ENCODE peak calls at places on chromosomes 16 and 17, in seven cellular contexts. One of them, this sample, is unnamed.

GRCh38 chr17:80615311-80615710 is 70.7 kb downstream of the RPTOR start:
- DNase-seq in HepG2: no peak
- DNase-seq in H1: no peak
- DNase-seq in HCT116: no peak
- DNase-seq in K562: no peak
- DNase-seq in SK-N-SH: no peak
- DNase-seq in GM12878: no peak
- DNase-seq in this sample: no peak

GRCh38 chr17:70677783-70678647 is 508.7 kb downstream of the KCNJ2 start:
- DNase-seq in HepG2: peak
- DNase-seq in H1: no peak
- DNase-seq in HCT116: no peak
- DNase-seq in K562: no peak
- DNase-seq in SK-N-SH: no peak
- DNase-seq in GM12878: no peak
- DNase-seq in this sample: no peak

GRCh38 chr17:77354721-77355455 is 214.1 kb downstream of the SEC14L1 start:
- DNase-seq in HepG2: peak
- DNase-seq in H1: no peak
- DNase-seq in HCT116: no peak
- DNase-seq in K562: no peak
- DNase-seq in SK-N-SH: peak
- DNase-seq in GM12878: no peak
- DNase-seq in this sample: no peak

GRCh38 chr16:12741176-12741575 is 62.5 kb downstream of the CPPED1 start:
- DNase-seq in HepG2: no peak
- DNase-seq in H1: no peak
- DNase-seq in HCT116: no peak
- DNase-seq in K562: no peak
- DNase-seq in SK-N-SH: no peak
- DNase-seq in GM12878: no peak
- DNase-seq in this sample: no peak

GRCh38 chr16:88940196-88941050 is 36.6 kb downstream of the CBFA2T3 start:
- DNase-seq in HepG2: no peak
- DNase-seq in H1: peak
- DNase-seq in HCT116: no peak
- DNase-seq in K562: no peak
- DNase-seq in SK-N-SH: peak
- DNase-seq in GM12878: no peak
- DNase-seq in this sample: peak

GRCh38 chr17:30586818-30587595 is 109.8 kb downstream of the GOSR1 start:
- DNase-seq in HepG2: peak
- DNase-seq in H1: no peak
- DNase-seq in HCT116: no peak
- DNase-seq in K562: no peak
- DNase-seq in SK-N-SH: no peak
- DNase-seq in GM12878: no peak
- DNase-seq in this sample: no peak

GRCh38 chr16:64865037-64865696 is 256.7 kb downstream of the CDH11 start:
- DNase-seq in HepG2: no peak
- DNase-seq in H1: no peak
- DNase-seq in HCT116: no peak
- DNase-seq in K562: no peak
- DNase-seq in SK-N-SH: no peak
- DNase-seq in GM12878: no peak
- DNase-seq in this sample: no peak

GRCh38 chr16:1500465-1501150 is 7.4 kb downstream of the TELO2 start:
- DNase-seq in HepG2: no peak
- DNase-seq in H1: no peak
- DNase-seq in HCT116: no peak
- DNase-seq in K562: no peak
- DNase-seq in SK-N-SH: no peak
- DNase-seq in GM12878: no peak
- DNase-seq in this sample: no peak

GRCh38 chr16:67857547-67858233 is 10.2 kb upstream of the CENPT start:
- DNase-seq in HepG2: peak
- DNase-seq in H1: no peak
- DNase-seq in HCT116: no peak
- DNase-seq in K562: peak
- DNase-seq in SK-N-SH: no peak
- DNase-seq in GM12878: no peak
- DNase-seq in this sample: peak

GRCh38 chr17:17416007-17416399 is 60.8 kb upstream of the MED9 start:
- DNase-seq in HepG2: peak
- DNase-seq in H1: no peak
- DNase-seq in HCT116: peak
- DNase-seq in K562: peak
- DNase-seq in SK-N-SH: peak
- DNase-seq in GM12878: peak
- DNase-seq in this sample: peak

GRCh38 chr16:12961621-12962020 is 60.2 kb downstream of the SHISA9 start:
- DNase-seq in HepG2: no peak
- DNase-seq in H1: no peak
- DNase-seq in HCT116: no peak
- DNase-seq in K562: no peak
- DNase-seq in SK-N-SH: no peak
- DNase-seq in GM12878: no peak
- DNase-seq in this sample: no peak

GRCh38 chr17:222172-222571 is 40.7 kb upstream of the DOC2B start:
- DNase-seq in HepG2: no peak
- DNase-seq in H1: no peak
- DNase-seq in HCT116: no peak
- DNase-seq in K562: no peak
- DNase-seq in SK-N-SH: no peak
- DNase-seq in GM12878: no peak
- DNase-seq in this sample: no peak

GRCh38 chr16:89096768-89097527 is 3.3 kb downstream of the ACSF3 start:
- DNase-seq in HepG2: no peak
- DNase-seq in H1: no peak
- DNase-seq in HCT116: no peak
- DNase-seq in K562: no peak
- DNase-seq in SK-N-SH: no peak
- DNase-seq in GM12878: no peak
- DNase-seq in this sample: no peak

GRCh38 chr16:82156761-82157654 is 13.0 kb downstream of the MPHOSPH6 start:
- DNase-seq in HepG2: no peak
- DNase-seq in H1: no peak
- DNase-seq in HCT116: no peak
- DNase-seq in K562: no peak
- DNase-seq in SK-N-SH: no peak
- DNase-seq in GM12878: no peak
- DNase-seq in this sample: no peak

GRCh38 chr16:80527297-80527696 is 13.5 kb upstream of the DYNLRB2 start:
- DNase-seq in HepG2: peak
- DNase-seq in H1: peak
- DNase-seq in HCT116: peak
- DNase-seq in K562: no peak
- DNase-seq in SK-N-SH: peak
- DNase-seq in GM12878: no peak
- DNase-seq in this sample: no peak

GRCh38 chr16:14095883-14096551 is 24.9 kb downstream of the MRTFB start:
- DNase-seq in HepG2: no peak
- DNase-seq in H1: no peak
- DNase-seq in HCT116: peak
- DNase-seq in K562: no peak
- DNase-seq in SK-N-SH: no peak
- DNase-seq in GM12878: no peak
- DNase-seq in this sample: peak

GRCh38 chr17:44959821-44960523 is 8.1 kb downstream of the C1QL1 start:
- DNase-seq in HepG2: no peak
- DNase-seq in H1: no peak
- DNase-seq in HCT116: no peak
- DNase-seq in K562: no peak
- DNase-seq in SK-N-SH: peak
- DNase-seq in GM12878: no peak
- DNase-seq in this sample: no peak

GRCh38 chr17:17641621-17642409 is 39.4 kb upstream of the RAI1 start:
- DNase-seq in HepG2: peak
- DNase-seq in H1: peak
- DNase-seq in HCT116: peak
- DNase-seq in K562: peak
- DNase-seq in SK-N-SH: peak
- DNase-seq in GM12878: peak
- DNase-seq in this sample: peak

GRCh38 chr16:23013484-23013883 is 135.8 kb downstream of the USP31 start:
- DNase-seq in HepG2: peak
- DNase-seq in H1: peak
- DNase-seq in HCT116: peak
- DNase-seq in K562: no peak
- DNase-seq in SK-N-SH: no peak
- DNase-seq in GM12878: no peak
- DNase-seq in this sample: peak
- TF ChIP-seq JUND in HepG2: no peak
- TF ChIP-seq JUND in H1: no peak
- TF ChIP-seq JUND in HCT116: no peak
- TF ChIP-seq JUND in K562: no peak
- TF ChIP-seq JUND in SK-N-SH: no peak
- TF ChIP-seq JUND in GM12878: no peak
- TF ChIP-seq JUND in this sample: no peak

GRCh38 chr17:64275016-64275415 is 12.0 kb upstream of the TEX2 start:
- DNase-seq in HepG2: no peak
- DNase-seq in H1: no peak
- DNase-seq in HCT116: no peak
- DNase-seq in K562: no peak
- DNase-seq in SK-N-SH: no peak
- DNase-seq in GM12878: no peak
- DNase-seq in this sample: no peak
- TF ChIP-seq JUND in HepG2: no peak
- TF ChIP-seq JUND in H1: no peak
- TF ChIP-seq JUND in HCT116: no peak
- TF ChIP-seq JUND in K562: no peak
- TF ChIP-seq JUND in SK-N-SH: no peak
- TF ChIP-seq JUND in GM12878: no peak
- TF ChIP-seq JUND in this sample: no peak

GRCh38 chr16:46918905-46919792 is 35.0 kb downstream of the GPT2 start:
- DNase-seq in HepG2: peak
- DNase-seq in H1: no peak
- DNase-seq in HCT116: no peak
- DNase-seq in K562: peak
- DNase-seq in SK-N-SH: no peak
- DNase-seq in GM12878: peak
- DNase-seq in this sample: no peak
- TF ChIP-seq JUND in HepG2: peak
- TF ChIP-seq JUND in H1: no peak
- TF ChIP-seq JUND in HCT116: no peak
- TF ChIP-seq JUND in K562: no peak
- TF ChIP-seq JUND in SK-N-SH: no peak
- TF ChIP-seq JUND in GM12878: no peak
- TF ChIP-seq JUND in this sample: no peak

GRCh38 chr16:72891291-72892227 is 156.4 kb downstream of the ZFHX3 start:
- DNase-seq in HepG2: no peak
- DNase-seq in H1: no peak
- DNase-seq in HCT116: no peak
- DNase-seq in K562: no peak
- DNase-seq in SK-N-SH: no peak
- DNase-seq in GM12878: no peak
- DNase-seq in this sample: no peak
- TF ChIP-seq JUND in HepG2: no peak
- TF ChIP-seq JUND in H1: no peak
- TF ChIP-seq JUND in HCT116: no peak
- TF ChIP-seq JUND in K562: no peak
- TF ChIP-seq JUND in SK-N-SH: no peak
- TF ChIP-seq JUND in GM12878: no peak
- TF ChIP-seq JUND in this sample: no peak

DNA sequence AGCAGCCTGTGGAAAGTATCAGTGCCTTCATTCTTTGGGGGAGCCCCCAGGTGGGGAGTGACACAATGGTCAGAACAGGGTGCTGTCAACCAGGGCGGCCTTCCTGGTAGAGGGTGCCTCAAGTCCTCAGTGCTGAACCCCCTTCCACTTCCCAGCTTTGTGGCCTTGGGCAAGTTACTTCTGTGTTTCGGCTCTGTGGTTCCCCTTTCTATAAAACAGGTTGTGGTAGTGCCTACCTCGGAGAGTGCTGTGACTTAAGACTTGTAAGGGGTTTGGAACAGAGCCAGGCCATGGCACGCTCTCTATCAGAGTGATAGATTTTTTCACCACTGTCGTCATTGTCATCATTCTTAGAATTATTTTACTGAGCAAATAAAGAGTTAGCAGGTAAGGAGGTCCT is 141.1 kb downstream of the CCDC182 start:
- DNase-seq in HepG2: no peak
- DNase-seq in H1: no peak
- DNase-seq in HCT116: no peak
- DNase-seq in K562: no peak
- DNase-seq in SK-N-SH: no peak
- DNase-seq in GM12878: peak
- DNase-seq in this sample: no peak
- TF ChIP-seq JUND in HepG2: no peak
- TF ChIP-seq JUND in H1: no peak
- TF ChIP-seq JUND in HCT116: no peak
- TF ChIP-seq JUND in K562: no peak
- TF ChIP-seq JUND in SK-N-SH: no peak
- TF ChIP-seq JUND in GM12878: no peak
- TF ChIP-seq JUND in this sample: no peak

DNA sequence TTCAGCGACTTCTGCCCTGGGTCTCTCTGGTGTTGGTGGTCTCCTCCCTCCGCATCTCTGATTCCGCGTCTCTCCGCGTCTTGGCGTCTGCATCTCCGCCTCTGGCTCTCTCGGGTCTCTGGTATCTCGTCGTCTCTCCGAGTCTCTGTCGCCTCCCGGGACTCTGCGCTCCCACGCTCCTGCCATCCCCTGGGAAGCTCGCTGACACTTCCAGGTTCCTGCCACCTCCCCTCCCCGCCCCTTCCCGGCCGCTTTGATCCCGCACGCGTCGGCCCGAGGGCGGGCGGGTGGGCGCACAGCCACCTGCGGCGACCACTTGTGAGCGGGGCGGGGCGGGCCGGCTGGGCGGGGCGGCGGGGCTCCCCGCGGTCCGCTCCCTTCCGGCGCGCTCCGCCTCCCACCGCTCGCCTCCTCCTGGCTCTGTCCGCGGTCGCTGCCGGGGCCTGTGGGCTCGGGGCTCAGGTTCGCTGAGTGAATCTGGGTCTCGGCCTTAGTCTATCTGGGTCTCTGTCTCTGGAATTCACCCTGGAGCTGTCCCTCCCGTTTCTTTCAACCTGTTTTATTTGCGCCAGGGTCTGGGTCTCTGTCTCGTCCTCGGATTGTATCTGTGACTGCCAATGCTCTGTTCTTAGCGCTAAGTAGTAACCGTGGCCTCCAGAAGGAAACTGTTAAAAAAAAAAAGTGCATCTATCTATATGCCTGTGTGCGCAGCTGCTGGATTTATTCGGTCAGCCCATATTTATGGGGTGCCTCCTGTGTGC is 2.6 kb upstream of the HES7 start:
- DNase-seq in HepG2: no peak
- DNase-seq in H1: peak
- DNase-seq in HCT116: no peak
- DNase-seq in K562: peak
- DNase-seq in SK-N-SH: peak
- DNase-seq in GM12878: no peak
- DNase-seq in this sample: no peak
- TF ChIP-seq JUND in HepG2: no peak
- TF ChIP-seq JUND in H1: no peak
- TF ChIP-seq JUND in HCT116: no peak
- TF ChIP-seq JUND in K562: no peak
- TF ChIP-seq JUND in SK-N-SH: no peak
- TF ChIP-seq JUND in GM12878: no peak
- TF ChIP-seq JUND in this sample: no peak

GRCh38 chr17:56928586-56928985 is 14.7 kb upstream of the TRIM25 start:
- DNase-seq in HepG2: no peak
- DNase-seq in H1: no peak
- DNase-seq in HCT116: no peak
- DNase-seq in K562: no peak
- DNase-seq in SK-N-SH: no peak
- DNase-seq in GM12878: no peak
- DNase-seq in this sample: no peak
- TF ChIP-seq JUND in HepG2: no peak
- TF ChIP-seq JUND in H1: no peak
- TF ChIP-seq JUND in HCT116: no peak
- TF ChIP-seq JUND in K562: no peak
- TF ChIP-seq JUND in SK-N-SH: no peak
- TF ChIP-seq JUND in GM12878: no peak
- TF ChIP-seq JUND in this sample: no peak